ENCODE peak calls at places on chromosomes 7 and 10, in eight cellular contexts. D, I, C, S, N, A, B and M are unnamed samples. For H3K4me1, the result is how much of the 10 kb centered on the place peaks cover.

GRCh38 chr10:9615179-9615578 is 1402.5 kb upstream of the CELF2 start:
- DNase-seq in I (no peak), B (no peak), C (no peak), D (no peak), N (no peak), S (no peak), A (no peak), M (no peak)

GRCh38 chr10:77416327-77417135 is 221.1 kb downstream of the KCNMA1 start:
- DNase-seq in B (no peak), S (no peak), A (no peak), N (peak), D (no peak), I (no peak), C (no peak), M (no peak)

GRCh38 chr7:103879411-103879810 is 110.0 kb downstream of the RELN start:
- DNase-seq in N (no peak), S (no peak), D (no peak), B (no peak), I (no peak), C (no peak), A (no peak), M (no peak)

GRCh38 chr7:115851291-115851690 is 179.3 kb downstream of the TFEC start:
- DNase-seq in B (peak), N (no peak), S (no peak), I (no peak), C (no peak), A (no peak), D (peak), M (no peak)

GRCh38 chr7:137916980-137917645 is 70.3 kb upstream of the DGKI start:
- DNase-seq in A (no peak), D (no peak), S (no peak), B (no peak), N (no peak), I (no peak), C (no peak), M (no peak)

GRCh38 chr10:33190406-33190805 is 144.1 kb downstream of the NRP1 start:
- DNase-seq in D (no peak), S (no peak), I (no peak), A (no peak), N (no peak), C (no peak), B (no peak), M (no peak)

GRCh38 chr7:3436746-3437145 is 135.7 kb downstream of the SDK1 start:
- DNase-seq in N (no peak), B (no peak), I (no peak), C (no peak), D (no peak), S (no peak), A (no peak), M (no peak)

GRCh38 chr10:129777687-129778086 is 186.4 kb downstream of the EBF3 start:
- DNase-seq in I (no peak), D (no peak), S (no peak), C (no peak), N (no peak), A (no peak), B (no peak), M (no peak)

GRCh38 chr10:116665541-116666125 is 44.9 kb downstream of the PNLIPRP2 start:
- DNase-seq in B (no peak), D (no peak), I (peak), C (no peak), S (no peak), A (peak), N (no peak), M (no peak)

GRCh38 chr10:75305675-75306074 is 69.9 kb upstream of the COMTD1 start:
- DNase-seq in A (no peak), I (no peak), D (no peak), C (no peak), S (no peak), B (no peak), N (no peak), M (no peak)

GRCh38 chr10:75302029-75302428 is 66.3 kb upstream of the COMTD1 start:
- DNase-seq in D (no peak), I (no peak), A (no peak), N (no peak), C (no peak), S (no peak), B (no peak), M (no peak)

GRCh38 chr10:75304740-75305380 is 69.1 kb upstream of the COMTD1 start:
- DNase-seq in C (no peak), A (no peak), N (no peak), S (no peak), D (no peak), B (no peak), I (no peak), M (no peak)

GRCh38 chr10:75304313-75304712 is 68.6 kb upstream of the COMTD1 start:
- DNase-seq in S (no peak), N (no peak), C (no peak), D (no peak), B (no peak), A (no peak), I (no peak), M (no peak)

DNA sequence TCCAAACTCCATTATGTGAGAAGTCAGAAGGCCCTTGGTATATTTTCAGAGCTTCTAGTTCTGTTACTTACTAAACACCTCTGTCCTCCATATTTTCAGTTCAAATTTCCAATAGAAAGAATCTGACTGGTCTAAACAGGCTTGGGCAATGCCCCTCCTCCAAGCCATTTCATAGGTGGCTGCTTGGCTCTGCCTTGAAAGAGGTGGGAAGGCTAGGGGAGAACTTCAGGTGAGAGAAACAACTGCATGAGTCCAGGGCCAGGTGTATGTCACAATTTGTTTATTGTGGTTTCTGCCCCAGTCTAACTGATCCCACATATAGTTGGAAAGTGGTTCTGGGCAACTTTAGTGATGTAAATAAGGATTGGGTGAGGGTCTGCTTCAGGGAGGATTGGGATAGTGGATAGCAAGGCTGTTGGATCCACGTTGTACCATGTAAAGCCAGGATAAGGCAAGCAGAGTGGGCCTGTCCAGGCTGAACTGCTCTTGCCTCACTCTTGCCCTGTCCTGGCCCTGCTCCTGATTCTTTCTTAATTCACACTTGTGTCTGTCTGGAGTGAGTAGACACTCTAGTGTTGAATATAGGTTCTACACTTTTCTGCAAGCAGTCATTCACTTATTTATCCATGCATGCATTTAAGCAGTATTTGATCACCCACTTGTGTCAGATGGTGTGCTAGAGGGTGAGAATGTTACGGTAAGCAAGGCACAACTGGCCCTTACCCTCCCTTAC is 67.5 kb upstream of the COMTD1 start:
- DNase-seq in I (no peak), N (no peak), S (no peak), D (no peak), C (no peak), B (no peak), A (no peak), M (no peak)
- TF ChIP-seq CTCF in I (no peak), N (no peak), S (no peak), D (no peak), C (no peak), B (no peak), A (no peak), M (no peak)

GRCh38 chr10:85917601-85918000 is 449.0 kb downstream of the GRID1 start:
- DNase-seq in A (no peak), S (no peak), C (no peak), I (no peak), B (no peak), D (no peak), N (no peak), M (no peak)
- H3K4me1 ChIP-seq in A (under half), S (under half), C (under half), I (under half), B (under half), D (under half), N (under half), M (under half)

GRCh38 chr7:149686449-149686848 is 86.9 kb downstream of the ZNF467 start:
- DNase-seq in N (no peak), D (no peak), C (no peak), I (no peak), A (no peak), S (no peak), B (no peak), M (no peak)
- TF ChIP-seq CTCF in N (no peak), D (no peak), C (no peak), I (no peak), A (no peak), S (no peak), B (no peak), M (no peak)

DNA sequence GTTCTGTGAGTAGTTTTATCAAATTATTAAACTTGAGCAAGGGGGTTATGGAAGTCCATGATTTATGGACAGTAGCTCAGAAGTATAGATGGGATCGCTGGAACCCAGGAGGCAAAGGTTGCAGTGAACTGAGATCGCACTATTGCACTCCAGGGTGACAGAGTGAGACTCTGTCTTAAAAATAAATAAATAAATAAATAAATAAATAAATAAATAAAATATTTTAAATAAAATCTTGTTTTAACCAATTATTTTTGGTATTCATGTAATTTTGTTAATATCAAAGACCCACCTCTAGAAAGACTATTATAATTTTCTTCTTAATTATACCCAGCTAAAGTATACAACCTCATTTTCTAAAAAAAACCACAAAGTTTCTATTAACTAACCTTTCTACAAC is 134.3 kb downstream of the ZNF37A start:
- DNase-seq in S (no peak), D (no peak), I (no peak), A (no peak), B (no peak), N (no peak), C (no peak), M (no peak)
- H3K4me1 ChIP-seq in S (under half), D (under half), I (under half), A (under half), B (under half), N (under half), C (under half), M (under half)

GRCh38 chr7:77461246-77461645 is 45.1 kb upstream of the GSAP start:
- DNase-seq in C (no peak), D (no peak), A (no peak), B (no peak), I (no peak), S (no peak), N (peak), M (no peak)

GRCh38 chr7:77459311-77459726 is 43.2 kb upstream of the GSAP start:
- DNase-seq in N (no peak), I (no peak), C (no peak), S (no peak), B (no peak), A (no peak), D (no peak), M (no peak)

GRCh38 chr7:77461842-77462241 is 45.7 kb upstream of the GSAP start:
- DNase-seq in I (no peak), C (no peak), N (no peak), A (no peak), D (no peak), S (no peak), B (no peak), M (no peak)

GRCh38 chr7:77458786-77459185 is 42.6 kb upstream of the GSAP start:
- DNase-seq in I (no peak), C (no peak), N (no peak), D (no peak), S (no peak), B (no peak), A (no peak), M (no peak)

DNA sequence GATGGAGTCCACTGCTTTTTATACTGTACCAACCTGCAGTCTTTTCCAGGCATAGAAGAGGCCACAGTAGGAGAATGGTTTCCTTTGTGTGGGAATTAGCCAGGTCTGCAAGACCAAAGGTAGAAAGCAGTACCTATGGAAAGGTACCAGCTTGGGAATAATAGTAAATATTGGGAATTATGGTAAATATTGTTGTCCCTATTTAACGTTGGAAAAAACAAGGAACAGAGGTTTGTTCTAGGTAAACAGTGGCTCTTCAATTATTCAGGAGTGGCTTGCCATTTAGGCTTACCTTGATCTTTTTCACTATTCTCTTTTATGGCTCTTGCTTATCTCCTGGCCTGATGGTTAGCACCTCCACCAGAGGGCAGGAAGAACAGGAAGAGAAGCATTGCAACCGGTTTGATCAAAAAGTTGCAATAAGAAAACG is 43.9 kb upstream of the GSAP start:
- DNase-seq in I (no peak), N (no peak), A (no peak), B (peak), S (no peak), C (no peak), D (no peak), M (no peak)
- TF ChIP-seq CTCF in I (peak), N (no peak), A (peak), B (peak), S (no peak), C (no peak), D (peak), M (no peak)